ENCODE peak calls at places on chromosomes 5 and 9, in eight cellular contexts. H is fibroblast of pulmonary artery; M is uterus; D is epithelial cell of proximal tubule; C is bronchial epithelial cell; G is A549; I is CD8-positive, alpha-beta T cell; F is HFFc6. E is an unnamed sample.

GRCh38 chr5:64900618-64901017 is 131.9 kb downstream of the CWC27 start:
- DNase-seq in H (peak), M (no peak), D (no peak), C (peak), G (no peak), I (no peak), F (no peak), E (peak)

GRCh38 chr5:82295959-82296557 is 17.9 kb upstream of the RPS23 start:
- DNase-seq in H (no peak), M (no peak), D (no peak), C (no peak), G (no peak), I (no peak), F (no peak), E (no peak)

GRCh38 chr9:117546894-117547293 is 132.0 kb upstream of the ASTN2 start:
- DNase-seq in H (no peak), M (no peak), D (no peak), C (peak), G (no peak), I (no peak), F (no peak), E (no peak)

GRCh38 chr5:113282470-113282869 is 152.3 kb downstream of the TSSK1B start:
- DNase-seq in H (no peak), M (no peak), D (no peak), C (no peak), G (no peak), I (no peak), F (no peak), E (no peak)

GRCh38 chr5:111495159-111495558 is 17.2 kb downstream of the STARD4 start:
- DNase-seq in H (no peak), M (no peak), D (no peak), C (no peak), G (no peak), I (no peak), F (no peak), E (no peak)

GRCh38 chr5:67518227-67518626 is 321.6 kb upstream of the CD180 start:
- DNase-seq in H (no peak), M (no peak), D (no peak), C (no peak), G (no peak), I (no peak), F (no peak), E (no peak)

GRCh38 chr5:44774279-44774880 is 34.4 kb upstream of the MRPS30 start:
- DNase-seq in H (peak), M (no peak), D (no peak), C (peak), G (peak), I (no peak), F (peak), E (peak)

GRCh38 chr9:80552931-80553330 is 981.2 kb downstream of the TLE4 start:
- DNase-seq in H (peak), M (no peak), D (peak), C (peak), G (no peak), I (no peak), F (no peak), E (peak)

GRCh38 chr9:37369671-37370070 is 52.8 kb upstream of the GRHPR start:
- DNase-seq in H (no peak), M (no peak), D (no peak), C (no peak), G (no peak), I (no peak), F (no peak), E (no peak)

GRCh38 chr5:10288600-10289213 is 19.0 kb downstream of the CMBL start:
- DNase-seq in H (no peak), M (no peak), D (peak), C (peak), G (no peak), I (peak), F (no peak), E (no peak)

GRCh38 chr9:106072421-106072820 is 378.1 kb downstream of the TMEM38B start:
- DNase-seq in H (no peak), M (no peak), D (no peak), C (peak), G (no peak), I (no peak), F (no peak), E (no peak)

GRCh38 chr9:136482046-136482792 is 621 bp downstream of the SEC16A start:
- DNase-seq in H (peak), M (no peak), D (no peak), C (peak), G (no peak), I (peak), F (peak), E (peak)

GRCh38 chr9:135990468-135991429 is 29.6 kb upstream of the UBAC1 start:
- DNase-seq in H (peak), M (no peak), D (no peak), C (peak), G (no peak), I (peak), F (no peak), E (peak)

GRCh38 chr9:122144836-122145235 is 14.7 kb downstream of the NDUFA8 start:
- DNase-seq in H (no peak), M (no peak), D (no peak), C (no peak), G (no peak), I (no peak), F (peak), E (no peak)

GRCh38 chr5:87155076-87155475 is 112.6 kb upstream of the RASA1 start:
- DNase-seq in H (no peak), M (no peak), D (no peak), C (no peak), G (no peak), I (no peak), F (no peak), E (no peak)

GRCh38 chr5:43648499-43649124 is 45.6 kb downstream of the NNT start:
- DNase-seq in H (no peak), M (peak), D (no peak), C (no peak), G (no peak), I (no peak), F (no peak), E (no peak)

GRCh38 chr5:73544429-73545402 is 20.7 kb downstream of the ANKRA2 start:
- DNase-seq in H (peak), M (no peak), D (no peak), C (peak), G (no peak), I (no peak), F (no peak), E (peak)

GRCh38 chr5:71719092-71719964 is at the start of gene CARTPT:
- DNase-seq in H (peak), M (no peak), D (no peak), C (no peak), G (no peak), I (no peak), F (no peak), E (peak)

GRCh38 chr5:63401434-63402046 is 560.7 kb downstream of the HTR1A start:
- DNase-seq in H (peak), M (no peak), D (peak), C (peak), G (peak), I (no peak), F (peak), E (peak)

GRCh38 chr9:137606005-137606601 is 617 bp downstream of the ARRDC1 start:
- DNase-seq in H (no peak), M (no peak), D (no peak), C (no peak), G (no peak), I (no peak), F (no peak), E (no peak)

GRCh38 chr5:180093651-180094382 is 22.3 kb upstream of the RNF130 start:
- DNase-seq in H (no peak), M (no peak), D (no peak), C (no peak), G (no peak), I (no peak), F (no peak), E (no peak)

GRCh38 chr5:55344392-55344992 is 36.7 kb downstream of the MTREX start:
- DNase-seq in H (peak), M (peak), D (no peak), C (peak), G (peak), I (peak), F (peak), E (peak)

GRCh38 chr9:110939573-110939972 is 98.7 kb downstream of the LPAR1 start:
- DNase-seq in H (no peak), M (no peak), D (no peak), C (no peak), G (no peak), I (no peak), F (no peak), E (no peak)

DNA sequence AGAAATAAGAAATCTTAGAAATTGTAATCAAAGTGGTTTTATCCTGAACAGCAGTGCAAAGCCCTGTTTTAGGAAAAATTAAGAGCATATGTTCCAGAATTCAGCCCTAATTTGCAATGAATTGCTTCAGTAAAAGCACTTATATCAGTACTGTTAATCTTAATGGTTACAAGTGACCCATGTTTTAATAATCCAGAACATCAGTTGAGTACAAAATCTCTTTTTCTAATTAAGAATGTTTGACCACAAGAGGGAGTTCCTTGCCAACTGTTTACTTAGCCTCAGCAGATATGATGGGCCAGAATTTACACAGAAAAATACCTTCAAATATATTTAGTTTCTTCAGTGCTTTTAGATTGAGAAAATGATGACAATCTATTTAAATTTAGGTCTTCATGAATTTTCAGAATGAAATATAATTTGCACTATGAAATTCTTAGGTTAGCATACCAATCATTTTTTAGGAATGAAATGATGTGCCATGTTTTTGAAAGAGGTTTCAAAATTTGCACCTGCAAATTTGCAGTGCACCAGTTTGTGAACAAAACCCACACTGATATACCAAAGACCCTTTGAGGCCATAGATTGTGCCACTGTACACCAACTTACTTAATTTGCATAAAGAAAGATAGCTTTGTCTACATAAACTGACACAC is 926.3 kb upstream of the ARRDC3 start:
- DNase-seq in H (peak), M (no peak), D (no peak), C (peak), G (peak), I (no peak), F (peak), E (peak)
- TF ChIP-seq CTCF in H (peak), M (peak), D (peak), C (peak), G (peak), I (no peak), F (peak), E (peak)

GRCh38 chr5:38417658-38418017 is 138.8 kb downstream of the LIFR start:
- DNase-seq in H (no peak), M (no peak), D (no peak), C (no peak), G (no peak), I (no peak), F (no peak), E (no peak)

GRCh38 chr5:38423536-38424178 is 132.8 kb downstream of the LIFR start:
- DNase-seq in H (no peak), M (no peak), D (no peak), C (no peak), G (no peak), I (no peak), F (no peak), E (no peak)

GRCh38 chr5:38422622-38423021 is 133.8 kb downstream of the LIFR start:
- DNase-seq in H (no peak), M (no peak), D (no peak), C (no peak), G (no peak), I (no peak), F (no peak), E (no peak)

GRCh38 chr5:38420246-38420645 is 136.2 kb downstream of the LIFR start:
- DNase-seq in H (peak), M (no peak), D (no peak), C (no peak), G (no peak), I (no peak), F (peak), E (no peak)

DNA sequence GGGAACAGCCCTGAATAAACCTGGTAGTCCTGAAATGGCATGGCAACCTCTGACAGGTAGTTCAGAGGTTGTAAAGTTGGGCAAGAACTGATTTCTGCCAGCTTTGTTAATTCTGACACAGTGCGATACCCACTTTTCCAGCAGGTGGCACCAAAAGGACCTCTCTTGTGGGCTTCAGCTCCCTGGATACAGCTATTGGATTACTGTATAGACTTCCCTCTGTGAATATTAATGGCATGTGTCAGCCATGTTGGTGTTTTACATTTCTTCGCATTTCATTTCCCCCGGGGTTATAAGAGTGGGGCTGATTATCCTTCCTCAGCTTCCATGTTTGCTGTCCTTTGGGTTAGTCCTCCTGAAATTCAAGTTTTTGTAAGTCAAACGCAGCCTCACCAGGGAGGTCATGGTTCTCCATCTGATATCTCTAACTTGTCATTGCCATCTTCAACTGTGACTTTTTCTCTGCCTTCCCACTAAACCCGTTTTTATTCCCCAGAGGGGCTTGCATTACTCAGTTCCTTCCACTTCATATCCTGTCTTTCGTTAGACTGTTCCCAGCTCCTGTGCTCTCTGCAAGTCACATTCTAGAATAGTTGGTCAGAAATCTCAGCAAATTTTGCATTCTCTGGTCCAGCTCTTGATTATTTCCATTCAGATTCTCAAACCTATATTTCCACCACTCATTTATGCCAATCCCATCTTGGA is 135.6 kb downstream of the LIFR start:
- DNase-seq in H (peak), M (peak), D (no peak), C (peak), G (peak), I (peak), F (peak), E (peak)
- TF ChIP-seq CTCF in H (peak), M (peak), D (peak), C (peak), G (peak), I (peak), F (peak), E (peak)

DNA sequence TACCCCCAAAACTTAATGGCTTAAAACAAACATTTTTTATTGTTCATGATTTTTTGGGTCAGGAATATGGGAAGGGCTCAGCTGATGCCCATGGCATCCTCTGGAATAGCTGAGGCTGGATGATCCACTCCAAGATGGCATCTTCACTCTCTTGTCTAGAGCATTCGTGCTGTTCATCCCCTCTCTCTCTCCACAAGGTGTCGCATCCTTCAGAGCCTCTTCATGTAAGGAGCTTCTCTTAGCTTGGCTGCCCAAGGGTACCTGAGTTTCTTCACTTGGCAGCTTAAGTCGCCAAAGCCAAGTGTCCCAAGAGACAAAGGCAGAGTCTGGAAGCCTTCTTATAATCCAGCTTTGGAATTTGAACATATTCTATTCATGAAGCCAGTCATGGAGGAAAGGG is 294.7 kb downstream of the CHSY3 start:
- DNase-seq in H (peak), M (no peak), D (no peak), C (peak), G (peak), I (no peak), F (no peak), E (peak)
- TF ChIP-seq CTCF in H (peak), M (no peak), D (peak), C (peak), G (no peak), I (no peak), F (no peak), E (peak)

DNA sequence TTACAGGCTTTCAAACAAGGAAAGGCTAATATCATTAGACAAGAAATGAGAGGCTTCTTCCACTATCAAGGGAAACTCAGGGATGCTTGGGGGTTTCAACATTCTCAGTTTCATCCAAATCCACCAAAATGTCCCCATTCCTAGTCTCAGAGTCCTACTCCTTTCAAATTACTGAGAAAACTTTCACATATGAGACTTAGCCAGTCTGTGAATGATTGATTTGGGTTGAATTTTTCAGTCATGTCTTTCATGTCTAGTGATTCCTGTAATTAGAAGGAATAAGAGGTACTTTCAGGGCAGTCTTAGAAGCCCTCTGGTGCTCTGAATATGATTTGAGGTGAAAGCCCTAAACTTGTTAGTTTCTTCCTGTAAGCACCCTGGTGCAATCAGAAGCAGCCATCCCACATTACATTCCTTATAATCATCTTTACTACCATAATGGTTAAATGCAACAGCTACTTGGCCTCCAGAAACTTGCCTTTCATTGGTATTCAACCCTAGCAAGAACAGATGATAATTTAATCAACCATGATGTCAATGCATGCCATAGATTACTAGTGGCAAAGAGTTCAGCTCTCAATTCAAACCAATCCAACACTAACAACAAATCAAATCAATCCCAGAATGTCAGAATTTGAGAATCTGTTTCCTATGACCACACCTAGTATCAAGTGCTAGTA is 50.7 kb upstream of the RIC1 start:
- DNase-seq in H (no peak), M (no peak), D (no peak), C (no peak), G (no peak), I (no peak), F (no peak), E (no peak)
- TF ChIP-seq CTCF in H (no peak), M (no peak), D (no peak), C (no peak), G (no peak), I (no peak), F (no peak), E (no peak)

E was measured in cardiac fibroblast.